ENCODE peak calls at places on chromosomes 12 and 14, in seven cellular contexts. One of them, this sample, is unnamed.

GRCh38 chr12:46571593-46571992 is 199.0 kb upstream of the SLC38A2 start:
- DNase-seq in aorta: no peak
- DNase-seq in fibroblast of lung: no peak
- DNase-seq in NCI-H1694: no peak
- DNase-seq in activated CD4-positive, alpha-beta T cell treated with anti-CD3 and anti-CD28 coated beads for 36 hours: no peak
- DNase-seq in HS-27A: no peak
- DNase-seq in right cardiac atrium: no peak
- DNase-seq in this sample: no peak

GRCh38 chr12:2553388-2554126 is 241.2 kb upstream of the FKBP4 start:
- DNase-seq in NCI-H1694: no peak
- DNase-seq in aorta: no peak
- DNase-seq in right cardiac atrium: no peak
- DNase-seq in HS-27A: no peak
- DNase-seq in fibroblast of lung: no peak
- DNase-seq in activated CD4-positive, alpha-beta T cell treated with anti-CD3 and anti-CD28 coated beads for 36 hours: no peak
- DNase-seq in this sample: no peak

GRCh38 chr14:60838601-60839000 is 104.0 kb downstream of the MNAT1 start:
- DNase-seq in aorta: no peak
- DNase-seq in HS-27A: no peak
- DNase-seq in NCI-H1694: no peak
- DNase-seq in right cardiac atrium: no peak
- DNase-seq in activated CD4-positive, alpha-beta T cell treated with anti-CD3 and anti-CD28 coated beads for 36 hours: no peak
- DNase-seq in fibroblast of lung: no peak
- DNase-seq in this sample: no peak

GRCh38 chr12:49527361-49528130 is 11.3 kb upstream of the KCNH3 start:
- DNase-seq in fibroblast of lung: no peak
- DNase-seq in HS-27A: no peak
- DNase-seq in aorta: no peak
- DNase-seq in right cardiac atrium: no peak
- DNase-seq in NCI-H1694: no peak
- DNase-seq in activated CD4-positive, alpha-beta T cell treated with anti-CD3 and anti-CD28 coated beads for 36 hours: no peak
- DNase-seq in this sample: no peak

GRCh38 chr14:101620821-101621785 is 59.8 kb downstream of the DIO3 start:
- DNase-seq in fibroblast of lung: no peak
- DNase-seq in activated CD4-positive, alpha-beta T cell treated with anti-CD3 and anti-CD28 coated beads for 36 hours: no peak
- DNase-seq in aorta: no peak
- DNase-seq in HS-27A: no peak
- DNase-seq in right cardiac atrium: peak; percentile 43
- DNase-seq in NCI-H1694: no peak
- DNase-seq in this sample: no peak

GRCh38 chr12:123897221-123897620 is 75.4 kb downstream of the CCDC92 start:
- DNase-seq in HS-27A: no peak
- DNase-seq in aorta: peak; percentile 40
- DNase-seq in activated CD4-positive, alpha-beta T cell treated with anti-CD3 and anti-CD28 coated beads for 36 hours: no peak
- DNase-seq in fibroblast of lung: peak; percentile 44
- DNase-seq in right cardiac atrium: no peak
- DNase-seq in NCI-H1694: no peak
- DNase-seq in this sample: peak; percentile 59

GRCh38 chr14:91103116-91103515 is 10.8 kb upstream of the DGLUCY start:
- DNase-seq in aorta: peak; percentile 48
- DNase-seq in fibroblast of lung: no peak
- DNase-seq in right cardiac atrium: peak; percentile 72
- DNase-seq in HS-27A: no peak
- DNase-seq in NCI-H1694: peak; percentile 36
- DNase-seq in activated CD4-positive, alpha-beta T cell treated with anti-CD3 and anti-CD28 coated beads for 36 hours: no peak
- DNase-seq in this sample: no peak

GRCh38 chr12:106032141-106032925 is 106.4 kb downstream of the NUAK1 start:
- DNase-seq in fibroblast of lung: no peak
- DNase-seq in right cardiac atrium: no peak
- DNase-seq in aorta: no peak
- DNase-seq in HS-27A: no peak
- DNase-seq in NCI-H1694: no peak
- DNase-seq in activated CD4-positive, alpha-beta T cell treated with anti-CD3 and anti-CD28 coated beads for 36 hours: no peak
- DNase-seq in this sample: no peak

GRCh38 chr12:42421844-42422779 is 96.1 kb downstream of the PPHLN1 start:
- DNase-seq in NCI-H1694: no peak
- DNase-seq in activated CD4-positive, alpha-beta T cell treated with anti-CD3 and anti-CD28 coated beads for 36 hours: no peak
- DNase-seq in HS-27A: no peak
- DNase-seq in aorta: no peak
- DNase-seq in fibroblast of lung: peak; percentile 82
- DNase-seq in right cardiac atrium: no peak
- DNase-seq in this sample: peak; percentile 15

GRCh38 chr14:75156901-75157300 is 19.5 kb downstream of the TMED10 start:
- DNase-seq in NCI-H1694: no peak
- DNase-seq in aorta: no peak
- DNase-seq in HS-27A: no peak
- DNase-seq in fibroblast of lung: no peak
- DNase-seq in right cardiac atrium: no peak
- DNase-seq in activated CD4-positive, alpha-beta T cell treated with anti-CD3 and anti-CD28 coated beads for 36 hours: peak; percentile 22
- DNase-seq in this sample: no peak

GRCh38 chr14:24251880-24252288 is 9.5 kb upstream of the TINF2 start:
- DNase-seq in activated CD4-positive, alpha-beta T cell treated with anti-CD3 and anti-CD28 coated beads for 36 hours: no peak
- DNase-seq in right cardiac atrium: no peak
- DNase-seq in HS-27A: no peak
- DNase-seq in aorta: no peak
- DNase-seq in NCI-H1694: no peak
- DNase-seq in fibroblast of lung: no peak
- DNase-seq in this sample: no peak

GRCh38 chr14:103871596-103872480 is 24.5 kb upstream of the PPP1R13B start:
- DNase-seq in fibroblast of lung: no peak
- DNase-seq in HS-27A: no peak
- DNase-seq in activated CD4-positive, alpha-beta T cell treated with anti-CD3 and anti-CD28 coated beads for 36 hours: peak; percentile 85
- DNase-seq in aorta: no peak
- DNase-seq in NCI-H1694: no peak
- DNase-seq in right cardiac atrium: peak; percentile 93
- DNase-seq in this sample: no peak

GRCh38 chr12:31931796-31932715 is 27.2 kb upstream of the RESF1 start:
- DNase-seq in activated CD4-positive, alpha-beta T cell treated with anti-CD3 and anti-CD28 coated beads for 36 hours: no peak
- DNase-seq in right cardiac atrium: no peak
- DNase-seq in NCI-H1694: no peak
- DNase-seq in HS-27A: no peak
- DNase-seq in aorta: no peak
- DNase-seq in fibroblast of lung: no peak
- DNase-seq in this sample: no peak

GRCh38 chr12:47885012-47885501 is 19.7 kb downstream of the VDR start:
- DNase-seq in activated CD4-positive, alpha-beta T cell treated with anti-CD3 and anti-CD28 coated beads for 36 hours: peak; percentile 95
- DNase-seq in aorta: no peak
- DNase-seq in fibroblast of lung: no peak
- DNase-seq in right cardiac atrium: no peak
- DNase-seq in HS-27A: no peak
- DNase-seq in NCI-H1694: no peak
- DNase-seq in this sample: no peak

GRCh38 chr12:114812858-114813761 is 129.1 kb upstream of the TBX3 start:
- DNase-seq in HS-27A: no peak
- DNase-seq in aorta: no peak
- DNase-seq in NCI-H1694: no peak
- DNase-seq in fibroblast of lung: peak; percentile 87
- DNase-seq in activated CD4-positive, alpha-beta T cell treated with anti-CD3 and anti-CD28 coated beads for 36 hours: no peak
- DNase-seq in right cardiac atrium: no peak
- DNase-seq in this sample: peak; percentile 78

GRCh38 chr14:55097894-55098560 is 31.0 kb upstream of the LGALS3 start:
- DNase-seq in NCI-H1694: no peak
- DNase-seq in activated CD4-positive, alpha-beta T cell treated with anti-CD3 and anti-CD28 coated beads for 36 hours: peak; percentile 71
- DNase-seq in right cardiac atrium: no peak
- DNase-seq in HS-27A: no peak
- DNase-seq in aorta: no peak
- DNase-seq in fibroblast of lung: no peak
- DNase-seq in this sample: no peak

GRCh38 chr14:94021001-94021400 is 5.1 kb upstream of the OTUB2 start:
- DNase-seq in NCI-H1694: no peak
- DNase-seq in right cardiac atrium: peak; percentile 18
- DNase-seq in aorta: no peak
- DNase-seq in fibroblast of lung: no peak
- DNase-seq in activated CD4-positive, alpha-beta T cell treated with anti-CD3 and anti-CD28 coated beads for 36 hours: no peak
- DNase-seq in HS-27A: no peak
- DNase-seq in this sample: no peak

GRCh38 chr12:78392918-78393317 is 471.7 kb upstream of the SYT1 start:
- DNase-seq in right cardiac atrium: no peak
- DNase-seq in aorta: no peak
- DNase-seq in activated CD4-positive, alpha-beta T cell treated with anti-CD3 and anti-CD28 coated beads for 36 hours: no peak
- DNase-seq in HS-27A: peak; percentile 12
- DNase-seq in fibroblast of lung: peak; percentile 62
- DNase-seq in NCI-H1694: peak; percentile 30
- DNase-seq in this sample: peak; percentile 37

GRCh38 chr12:25958254-25959068 is at the start of gene RASSF8:
- DNase-seq in NCI-H1694: no peak
- DNase-seq in fibroblast of lung: peak; percentile 73
- DNase-seq in HS-27A: no peak
- DNase-seq in aorta: peak; percentile 90
- DNase-seq in activated CD4-positive, alpha-beta T cell treated with anti-CD3 and anti-CD28 coated beads for 36 hours: peak; percentile 49
- DNase-seq in right cardiac atrium: peak; percentile 93
- DNase-seq in this sample: peak; percentile 45

GRCh38 chr12:13102481-13103195 is 829 bp downstream of the GSG1 start:
- DNase-seq in aorta: no peak
- DNase-seq in fibroblast of lung: peak; percentile 66
- DNase-seq in activated CD4-positive, alpha-beta T cell treated with anti-CD3 and anti-CD28 coated beads for 36 hours: no peak
- DNase-seq in right cardiac atrium: no peak
- DNase-seq in HS-27A: no peak
- DNase-seq in NCI-H1694: no peak
- DNase-seq in this sample: no peak

GRCh38 chr12:49808686-49809368 is 19.4 kb downstream of the NCKAP5L start:
- DNase-seq in HS-27A: no peak
- DNase-seq in right cardiac atrium: peak; percentile 90
- DNase-seq in NCI-H1694: no peak
- DNase-seq in activated CD4-positive, alpha-beta T cell treated with anti-CD3 and anti-CD28 coated beads for 36 hours: no peak
- DNase-seq in fibroblast of lung: no peak
- DNase-seq in aorta: peak; percentile 78
- DNase-seq in this sample: no peak

GRCh38 chr12:106136263-106136662 is 2.5 kb downstream of the NUAK1 start:
- DNase-seq in activated CD4-positive, alpha-beta T cell treated with anti-CD3 and anti-CD28 coated beads for 36 hours: peak; percentile 88
- DNase-seq in HS-27A: peak; percentile 77
- DNase-seq in NCI-H1694: peak; percentile 86
- DNase-seq in aorta: peak; percentile 97
- DNase-seq in right cardiac atrium: peak; percentile 94
- DNase-seq in fibroblast of lung: peak; percentile 85
- DNase-seq in this sample: peak; percentile 84